ENCODE peak calls at places on chromosomes 5 and 9, in eight cellular contexts. A is right lobe of liver, Z is pancreas, R is astrocyte, S is transverse colon, L is PC-3, Y is neural progenitor cell, M is tibial artery. T is an unnamed sample.

GRCh38 chr5:141298376-141298775 is 5.5 kb downstream of the SLC25A2 start:
- DNase-seq in S (no peak), L (no peak), Z (no peak), R (no peak), A (no peak), Y (no peak), M (no peak), T (no peak)

GRCh38 chr5:154783774-154784460 is 28.7 kb downstream of the LARP1 start:
- DNase-seq in Y (no peak), R (peak; percentile 56), A (no peak), M (peak; percentile 36), Z (no peak), S (no peak), L (no peak), T (no peak)

GRCh38 chr9:114824130-114824529 is 18.3 kb upstream of the TNFSF15 start:
- DNase-seq in L (no peak), R (peak; percentile 76), Z (no peak), A (no peak), Y (no peak), S (no peak), M (no peak), T (no peak)

GRCh38 chr5:170554566-170555267 is 50.9 kb downstream of the KCNIP1 start:
- DNase-seq in R (peak; percentile 66), L (no peak), M (peak; percentile 55), Y (no peak), A (no peak), Z (no peak), S (peak; percentile 19), T (no peak)

GRCh38 chr9:70420267-70421019 is 6.0 kb upstream of the KLF9 start:
- DNase-seq in Z (peak; percentile 93), Y (peak; percentile 83), M (peak; percentile 98), L (peak; percentile 52), A (peak; percentile 95), R (peak; percentile 72), S (peak; percentile 92), T (peak; percentile 94)

GRCh38 chr9:134422301-134422700 is 96.0 kb downstream of the RXRA start:
- DNase-seq in S (peak; percentile 89), L (no peak), A (peak; percentile 68), Z (no peak), Y (no peak), R (no peak), M (no peak), T (peak; percentile 83)

GRCh38 chr5:54717870-54718269 is 200.3 kb downstream of the SNX18 start:
- DNase-seq in S (no peak), A (no peak), M (no peak), Y (no peak), Z (no peak), L (no peak), R (no peak), T (no peak)

GRCh38 chr5:179608131-179608581 is 15.3 kb downstream of the HNRNPH1 start:
- DNase-seq in S (no peak), Z (peak; percentile 42), A (no peak), M (no peak), L (no peak), Y (no peak), R (no peak), T (no peak)

GRCh38 chr9:127174386-127175318 is 52.2 kb upstream of the ANGPTL2 start:
- DNase-seq in M (no peak), A (no peak), Z (peak; percentile 40), L (no peak), Y (no peak), R (no peak), S (peak; percentile 3), T (no peak)

GRCh38 chr5:77211013-77211690 is 672 bp downstream of the PDE8B start:
- DNase-seq in A (no peak), Y (peak; percentile 59), S (no peak), M (no peak), R (no peak), L (peak; percentile 63), Z (peak; percentile 65), T (no peak)

GRCh38 chr5:24161559-24161958 is 483.2 kb downstream of the CDH10 start:
- DNase-seq in R (no peak), L (peak; percentile 86), M (no peak), Z (no peak), S (no peak), Y (no peak), A (no peak), T (no peak)

GRCh38 chr5:133635051-133635450 is 22.7 kb upstream of the FSTL4 start:
- DNase-seq in S (no peak), L (peak; percentile 67), M (no peak), Y (no peak), R (peak; percentile 47), A (no peak), Z (no peak), T (no peak)

GRCh38 chr9:38000332-38000731 is 68.7 kb downstream of the SHB start:
- DNase-seq in L (no peak), S (no peak), Z (peak; percentile 43), A (no peak), R (no peak), Y (no peak), M (no peak), T (no peak)

GRCh38 chr5:7541898-7542297 is 146.0 kb downstream of the ADCY2 start:
- DNase-seq in R (no peak), M (no peak), Z (no peak), S (no peak), A (no peak), Y (no peak), L (no peak), T (no peak)

GRCh38 chr5:80082731-80083114 is 47.6 kb downstream of the THBS4 start:
- DNase-seq in R (peak; percentile 56), A (peak; percentile 42), Y (peak; percentile 85), M (peak; percentile 24), L (peak; percentile 73), S (peak; percentile 45), Z (peak; percentile 67), T (peak; percentile 71)

GRCh38 chr5:177434437-177434836 is 8.0 kb downstream of the GRK6 start:
- DNase-seq in M (no peak), S (no peak), Z (peak; percentile 50), R (no peak), Y (no peak), L (no peak), A (no peak), T (no peak)

GRCh38 chr9:16039103-16039987 is 486.5 kb downstream of the CCDC171 start:
- DNase-seq in Z (no peak), A (no peak), S (peak; percentile 11), Y (no peak), L (no peak), R (peak; percentile 34), M (no peak), T (no peak)

GRCh38 chr5:34743878-34744277 is 87.8 kb downstream of the RAI14 start:
- DNase-seq in A (no peak), S (no peak), Y (no peak), R (peak; percentile 98), L (no peak), Z (no peak), M (no peak), T (no peak)

GRCh38 chr5:139396691-139397090 is 1.8 kb upstream of the PROB1 start:
- DNase-seq in A (no peak), Y (no peak), M (no peak), R (no peak), L (no peak), Z (peak; percentile 39), S (no peak), T (no peak)

GRCh38 chr5:116521173-116521872 is 53.3 kb downstream of the SEMA6A start:
- DNase-seq in R (no peak), M (no peak), L (no peak), Y (no peak), Z (no peak), S (no peak), A (no peak), T (no peak)

GRCh38 chr5:15717002-15717401 is 217.0 kb downstream of the FBXL7 start:
- DNase-seq in M (no peak), L (no peak), R (peak; percentile 60), A (no peak), Z (no peak), S (no peak), Y (no peak), T (no peak)

DNA sequence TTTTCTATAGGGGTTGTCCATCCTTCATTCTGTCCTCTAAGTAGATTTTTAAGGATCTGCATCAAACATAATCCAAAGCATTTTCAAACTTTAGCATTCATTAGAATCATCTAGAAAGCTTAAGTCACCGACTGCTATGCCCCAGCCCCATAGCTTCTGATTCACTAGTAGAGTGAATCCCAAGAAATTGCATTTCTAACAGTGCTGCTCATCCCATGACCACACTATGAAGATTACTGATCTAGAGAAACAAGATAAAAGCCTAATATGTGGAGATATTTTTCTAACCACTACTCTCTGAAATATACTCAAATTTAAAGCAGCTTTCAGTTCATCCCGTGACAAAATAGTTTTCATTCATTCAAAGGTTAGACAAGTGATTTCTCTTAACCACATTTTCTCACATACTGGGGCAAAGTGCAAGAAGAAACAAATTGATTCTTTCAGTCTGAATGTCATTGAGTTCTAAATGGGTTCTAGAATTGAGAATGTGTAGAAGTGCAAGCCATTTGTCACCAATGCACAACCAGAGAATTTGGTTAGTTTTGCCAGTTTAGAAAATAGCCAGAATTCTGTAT is 286.9 kb upstream of the CD180 start:
- DNase-seq in A (no peak), M (no peak), L (no peak), R (peak; percentile 26), S (no peak), Y (no peak), Z (no peak), T (no peak)
- H3K4me3 ChIP-seq in A (no peak overlapping the region), M (no peak overlapping the region), L (no peak overlapping the region), R (no peak overlapping the region), S (no peak overlapping the region), Y (no peak overlapping the region), Z (no peak overlapping the region), T (no peak overlapping the region)

GRCh38 chr9:93059960-93060591 is 1.6 kb downstream of the SUSD3 start:
- DNase-seq in L (no peak), A (no peak), S (no peak), Z (no peak), M (no peak), Y (no peak), R (no peak), T (no peak)
- H3K4me3 ChIP-seq in L (peak overlapping the region; percentile 58), A (peak overlapping the region; percentile 79), S (no peak overlapping the region), Z (peak overlapping the region; percentile 72), M (no peak overlapping the region), Y (no peak overlapping the region), R (no peak overlapping the region), T (no peak overlapping the region)

DNA sequence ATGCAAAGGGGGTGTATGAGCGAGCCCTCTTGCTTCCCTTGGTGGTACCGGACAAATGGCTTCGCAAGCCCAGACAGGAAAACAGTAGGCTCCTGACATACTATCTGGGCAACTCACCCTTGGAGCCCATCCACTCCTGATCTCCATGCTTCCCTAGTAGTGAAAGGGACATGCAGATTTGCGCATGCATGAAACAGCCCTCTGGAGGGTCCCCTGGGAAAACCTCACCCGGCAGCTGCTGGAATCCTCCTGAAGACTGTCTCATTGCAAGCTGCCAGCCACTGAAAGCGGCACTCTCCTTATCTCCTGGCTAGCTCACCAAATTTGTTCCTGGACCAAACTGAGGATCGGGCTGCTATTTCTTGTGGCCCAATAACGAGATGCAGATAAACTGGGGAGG is 10.2 kb downstream of the ZNF169 start:
- DNase-seq in Y (no peak), R (no peak), M (no peak), Z (no peak), L (no peak), A (no peak), S (no peak), T (no peak)
- H3K4me3 ChIP-seq in Y (no peak overlapping the region), R (no peak overlapping the region), M (no peak overlapping the region), Z (no peak overlapping the region), L (no peak overlapping the region), A (no peak overlapping the region), S (no peak overlapping the region), T (no peak overlapping the region)

DNA sequence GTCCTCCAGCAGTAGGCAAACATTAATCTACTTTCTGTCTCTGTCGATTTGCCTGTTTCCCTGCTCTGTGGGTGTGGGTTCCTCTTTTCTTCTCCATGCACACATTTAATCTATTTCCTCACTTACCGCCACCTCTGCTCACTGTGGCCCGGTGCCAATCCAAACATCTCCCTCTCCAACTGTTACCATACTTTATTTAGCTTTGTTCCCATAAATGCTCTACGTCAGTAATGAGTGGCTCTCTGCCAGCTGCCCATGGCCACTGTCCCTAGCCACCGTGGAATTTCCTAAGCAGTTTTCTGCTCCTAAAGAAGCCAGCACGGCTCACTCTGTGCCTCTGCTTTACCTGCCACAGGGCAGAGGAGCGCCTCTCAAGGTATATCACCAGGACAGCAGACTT is 19.5 kb upstream of the GOLPH3 start:
- DNase-seq in S (peak; percentile 90), Y (no peak), M (peak; percentile 89), L (peak; percentile 85), Z (peak; percentile 90), A (peak; percentile 93), R (peak; percentile 84), T (peak; percentile 93)
- H3K4me3 ChIP-seq in S (no peak overlapping the region), Y (no peak overlapping the region), M (peak overlapping the region; percentile 28), L (peak overlapping the region; percentile 52), Z (peak overlapping the region; percentile 13), A (peak overlapping the region; percentile 17), R (peak overlapping the region; percentile 43), T (no peak overlapping the region)

T was measured in lung.